ENCODE peak calls at places on chromosomes 2 and 18, in five cellular contexts. V is aorta, P is H7, J is ACHN, D is cardiac fibroblast. Z is an unnamed sample.

GRCh38 chr2:207133493-207133861 is 32.3 kb downstream of the KLF7 start:
- DNase-seq in J (peak; percentile 37), D (no peak), V (no peak), P (no peak), Z (no peak)

GRCh38 chr2:212906620-212907019 is 244.8 kb downstream of the IKZF2 start:
- DNase-seq in J (no peak), D (no peak), P (no peak), V (no peak), Z (no peak)

GRCh38 chr2:228039752-228040534 is 141.5 kb downstream of the SPHKAP start:
- DNase-seq in V (no peak), P (peak; percentile 13), J (peak; percentile 51), D (peak; percentile 53), Z (peak; percentile 54)

GRCh38 chr2:119366161-119366648 is 429 bp downstream of the C2orf76 start:
- DNase-seq in V (no peak), J (peak; percentile 31), P (no peak), D (peak; percentile 48), Z (peak; percentile 66)

GRCh38 chr2:9984217-9984739 is 32.8 kb downstream of the GRHL1 start:
- DNase-seq in D (peak; percentile 72), P (peak; percentile 62), J (peak; percentile 64), V (no peak), Z (peak; percentile 82)

GRCh38 chr2:95062716-95063400 is 37.4 kb downstream of the MAL start:
- DNase-seq in V (no peak), P (peak; percentile 64), D (no peak), J (no peak), Z (no peak)

GRCh38 chr2:197137234-197137633 is 173.3 kb downstream of the ANKRD44 start:
- DNase-seq in J (peak; percentile 8), P (no peak), V (no peak), D (peak; percentile 73), Z (no peak)

GRCh38 chr18:3983351-3983969 is 471.6 kb downstream of the DLGAP1 start:
- DNase-seq in D (peak; percentile 89), V (no peak), P (no peak), J (no peak), Z (peak; percentile 66)

Z was measured in OCI-M1.